ENCODE peak calls at places on chromosomes 11 and 22, in four cellular contexts. M is GM19239, Q is Kasumi-1, E is HEK293T. K is an unnamed sample.

GRCh38 chr11:71420455-71421241 is 27.5 kb downstream of the DHCR7 start:
- DNase-seq in M (peak), Q (peak), E (peak), K (peak)

GRCh38 chr11:122120096-122120495 is 4.1 kb upstream of the BLID start:
- DNase-seq in M (no peak), Q (no peak), E (no peak), K (no peak)

GRCh38 chr22:50271519-50271970 is 1.4 kb upstream of the MAPK11 start:
- DNase-seq in M (peak), Q (no peak), E (peak), K (no peak)

GRCh38 chr11:70397336-70397982 is 870 bp upstream of the CTTN start:
- DNase-seq in M (no peak), Q (peak), E (peak), K (no peak)

GRCh38 chr11:59901306-59901705 is 22.7 kb downstream of the OOSP3 start:
- DNase-seq in M (no peak), Q (peak), E (no peak), K (no peak)

GRCh38 chr11:3807856-3808845 is at the start of gene PGAP2:
- DNase-seq in M (peak), Q (peak), E (peak), K (peak)

GRCh38 chr11:2890466-2891241 is 5.1 kb upstream of the CDKN1C start:
- DNase-seq in M (no peak), Q (no peak), E (no peak), K (no peak)

GRCh38 chr22:23183107-23183698 is 2.9 kb downstream of the BCR start:
- DNase-seq in M (no peak), Q (peak), E (peak), K (no peak)

GRCh38 chr11:74520927-74521665 is 27.6 kb upstream of the LIPT2 start:
- DNase-seq in M (no peak), Q (no peak), E (no peak), K (no peak)

GRCh38 chr11:46951864-46952263 is 15.3 kb downstream of the CSTPP1 start:
- DNase-seq in M (no peak), Q (no peak), E (no peak), K (no peak)

GRCh38 chr11:65316979-65317786 is 2.5 kb downstream of the CDC42EP2 start:
- DNase-seq in M (no peak), Q (no peak), E (no peak), K (no peak)

GRCh38 chr11:128523616-128524015 is 63.7 kb downstream of the ETS1 start:
- DNase-seq in M (no peak), Q (no peak), E (no peak), K (no peak)

GRCh38 chr11:128055576-128056217 is 531.7 kb downstream of the ETS1 start:
- DNase-seq in M (no peak), Q (no peak), E (no peak), K (no peak)

GRCh38 chr11:3609416-3610265 is 32.2 kb downstream of the ART5 start:
- DNase-seq in M (peak), Q (peak), E (peak), K (peak)

GRCh38 chr22:20750461-20751184 is 23.3 kb upstream of the SERPIND1 start:
- DNase-seq in M (peak), Q (peak), E (no peak), K (peak)

GRCh38 chr11:77819921-77820564 is 479 bp downstream of the RSF1 start:
- DNase-seq in M (no peak), Q (no peak), E (peak), K (no peak)

GRCh38 chr22:37684803-37685615 is 1.1 kb upstream of the NOL12 start:
- DNase-seq in M (no peak), Q (no peak), E (no peak), K (no peak)

GRCh38 chr11:44982496-44983062 is 31.9 kb upstream of the TP53I11 start:
- DNase-seq in M (no peak), Q (no peak), E (no peak), K (no peak)

GRCh38 chr11:66172146-66172545 is 96.3 kb upstream of the RAB1B start:
- DNase-seq in M (no peak), Q (no peak), E (no peak), K (no peak)

GRCh38 chr11:121661796-121662508 is 209.2 kb upstream of the SORL1-AS1 start:
- DNase-seq in M (no peak), Q (no peak), E (no peak), K (no peak)

GRCh38 chr11:64768300-64768694 is 8.5 kb upstream of the PYGM start:
- DNase-seq in M (no peak), Q (no peak), E (no peak), K (no peak)

GRCh38 chr11:8934735-8935478 is 2.2 kb upstream of the C11orf16 start:
- DNase-seq in M (no peak), Q (no peak), E (no peak), K (no peak)